ENCODE peak calls at places on chromosomes 5 and 9, in four cellular contexts. P is suprapubic skin, D is K562, H is SK-N-SH. R is an unnamed sample.
A peak's percentile ranks its signal among the peaks of the same experiment; 100 is the strongest.

GRCh38 chr5:137594717-137595116 is 95.6 kb upstream of the SPOCK1 start:
- DNase-seq in P (no peak), D (no peak), H (no peak), R (no peak)

GRCh38 chr9:88998911-88999310 is 7.6 kb downstream of the S1PR3 start:
- DNase-seq in P (peak; percentile 85), D (no peak), H (no peak), R (no peak)

GRCh38 chr5:78647411-78647818 is 1.2 kb downstream of the LHFPL2 start:
- DNase-seq in P (no peak), D (no peak), H (peak; percentile 62), R (no peak)

GRCh38 chr9:21481470-21482057 is 549 bp downstream of the IFNE start:
- DNase-seq in P (no peak), D (no peak), H (no peak), R (no peak)

GRCh38 chr9:113995963-113996362 is 82.1 kb downstream of the AMBP start:
- DNase-seq in P (peak; percentile 45), D (no peak), H (no peak), R (no peak)

GRCh38 chr5:74227081-74227480 is 413.4 kb downstream of the ENC1 start:
- DNase-seq in P (no peak), D (no peak), H (no peak), R (no peak)

GRCh38 chr5:175491223-175491622 is 12.9 kb downstream of the SFXN1 start:
- DNase-seq in P (no peak), D (no peak), H (no peak), R (no peak)

GRCh38 chr5:6714221-6715041 is 1.2 kb downstream of the TENT4A start:
- DNase-seq in P (no peak), D (peak; percentile 64), H (peak; percentile 78), R (no peak)

GRCh38 chr5:145237843-145238242 is 597.3 kb downstream of the PRELID2 start:
- DNase-seq in P (no peak), D (no peak), H (peak; percentile 19), R (peak; percentile 28)

GRCh38 chr5:171705036-171705435 is 80.6 kb upstream of the SMIM23 start:
- DNase-seq in P (peak; percentile 62), D (no peak), H (no peak), R (no peak)

GRCh38 chr5:17737087-17737486 is 102.8 kb downstream of the TAF11L14 start:
- DNase-seq in P (no peak), D (no peak), H (no peak), R (no peak)

GRCh38 chr9:34428325-34428958 is 29.9 kb downstream of the FAM219A start:
- DNase-seq in P (no peak), D (no peak), H (peak; percentile 61), R (no peak)

GRCh38 chr5:15577132-15577531 is 77.2 kb downstream of the FBXL7 start:
- DNase-seq in P (no peak), D (no peak), H (peak; percentile 34), R (no peak)

GRCh38 chr5:50320131-50320749 is 120.8 kb downstream of the EMB start:
- DNase-seq in P (no peak), D (no peak), H (no peak), R (no peak)

GRCh38 chr5:80755634-80756033 is 100.9 kb upstream of the DHFR start:
- DNase-seq in P (no peak), D (no peak), H (no peak), R (no peak)

GRCh38 chr5:126309860-126310259 is 113.3 kb upstream of the GRAMD2B start:
- DNase-seq in P (no peak), D (no peak), H (no peak), R (no peak)

GRCh38 chr5:137186759-137187461 is 312.2 kb downstream of the SPOCK1 start:
- DNase-seq in P (no peak), D (no peak), H (no peak), R (no peak)

GRCh38 chr9:106072421-106072820 is 378.1 kb downstream of the TMEM38B start:
- DNase-seq in P (no peak), D (no peak), H (no peak), R (no peak)

GRCh38 chr5:24538345-24538744 is 106.4 kb downstream of the CDH10 start:
- DNase-seq in P (no peak), D (no peak), H (no peak), R (no peak)

GRCh38 chr5:39639618-39640078 is 214.9 kb upstream of the DAB2 start:
- DNase-seq in P (no peak), D (no peak), H (no peak), R (peak; percentile 58)

GRCh38 chr5:97888439-97888838 is 705.4 kb upstream of the RIOK2 start:
- DNase-seq in P (no peak), D (no peak), H (no peak), R (no peak)

GRCh38 chr5:15610216-15610615 is 110.2 kb downstream of the FBXL7 start:
- DNase-seq in P (no peak), D (no peak), H (no peak), R (no peak)

GRCh38 chr9:129141066-129142041 is 30.1 kb downstream of the PTPA start:
- DNase-seq in P (no peak), D (no peak), H (no peak), R (no peak)

GRCh38 chr9:87113892-87114291 is 166.6 kb upstream of the GAS1 start:
- DNase-seq in P (no peak), D (no peak), H (no peak), R (no peak)

GRCh38 chr5:147174671-147175070 is 60.2 kb upstream of the STK32A start:
- DNase-seq in P (no peak), D (no peak), H (no peak), R (no peak)

GRCh38 chr9:136787690-136788400 is 3.3 kb upstream of the TMEM141 start:
- DNase-seq in P (no peak), D (peak; percentile 64), H (peak; percentile 77), R (peak; percentile 43)

GRCh38 chr9:98809311-98810105 is 2.0 kb downstream of the GALNT12 start:
- DNase-seq in P (no peak), D (no peak), H (no peak), R (no peak)

GRCh38 chr5:68460147-68460760 is 244.7 kb downstream of the PIK3R1 start:
- DNase-seq in P (no peak), D (peak; percentile 44), H (peak; percentile 37), R (peak; percentile 20)

GRCh38 chr5:109454726-109455505 is 45.1 kb upstream of the PJA2 start:
- DNase-seq in P (no peak), D (no peak), H (no peak), R (no peak)

GRCh38 chr5:176693477-176693851 is 46.2 kb downstream of the TSPAN17 start:
- DNase-seq in P (no peak), D (no peak), H (no peak), R (no peak)

GRCh38 chr9:5783982-5784381 is 48.9 kb downstream of the ERMP1 start:
- DNase-seq in P (no peak), D (no peak), H (no peak), R (no peak)

GRCh38 chr5:22928821-22929482 is 75.8 kb upstream of the CDH12 start:
- DNase-seq in P (no peak), D (no peak), H (no peak), R (no peak)

GRCh38 chr5:134206627-134207160 is 19.2 kb downstream of the PPP2CA start:
- DNase-seq in P (no peak), D (no peak), H (no peak), R (no peak)

GRCh38 chr5:134209477-134210240 is 16.2 kb downstream of the PPP2CA start:
- DNase-seq in P (no peak), D (no peak), H (no peak), R (no peak)
- H3K4me1 ChIP-seq in P (peaks cover 20% of the 10 kb centered on the region), D (no peaks in the 10 kb centered on the region), H (peaks cover 3% of the 10 kb centered on the region), R (peaks cover 6% of the 10 kb centered on the region)

DNA sequence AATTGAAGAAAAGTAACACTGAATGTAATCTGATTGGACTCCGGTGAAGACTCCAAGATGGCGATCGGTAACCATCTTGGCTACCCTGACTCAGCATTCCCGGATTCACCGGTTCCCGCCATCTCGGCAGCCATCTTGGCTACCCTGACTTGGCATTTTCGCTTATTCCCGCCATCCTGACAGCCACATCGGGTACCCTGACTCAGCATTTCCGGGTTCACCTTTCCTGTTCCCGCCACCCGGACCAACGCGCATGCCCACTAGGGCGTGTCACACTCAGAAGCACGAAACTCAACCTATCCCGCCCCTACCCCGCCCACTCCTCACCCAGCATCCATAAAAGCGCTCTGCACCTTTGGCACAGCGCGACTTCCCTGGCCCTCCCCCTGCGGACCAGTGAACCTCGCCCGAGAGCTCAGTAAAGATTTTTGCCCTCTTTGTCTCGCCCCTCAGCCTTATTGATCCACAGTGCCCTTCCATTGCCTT is 17.2 kb downstream of the SPTLC1 start:
- DNase-seq in P (peak; percentile 85), D (no peak), H (no peak), R (peak; percentile 87)
- TF ChIP-seq POLR2AphosphoS5 in P (no peak), D (no peak), H (no peak), R (peak; percentile 62)

GRCh38 chr9:131629827-131630205 is 84.5 kb downstream of the PRRT1B start:
- DNase-seq in P (no peak), D (no peak), H (no peak), R (no peak)

GRCh38 chr9:131628821-131629197 is 83.5 kb downstream of the PRRT1B start:
- DNase-seq in P (no peak), D (no peak), H (no peak), R (no peak)

GRCh38 chr9:131631254-131631653 is 85.9 kb downstream of the PRRT1B start:
- DNase-seq in P (no peak), D (no peak), H (no peak), R (no peak)

GRCh38 chr9:131627846-131628820 is 82.8 kb downstream of the PRRT1B start:
- DNase-seq in P (no peak), D (no peak), H (no peak), R (no peak)

DNA sequence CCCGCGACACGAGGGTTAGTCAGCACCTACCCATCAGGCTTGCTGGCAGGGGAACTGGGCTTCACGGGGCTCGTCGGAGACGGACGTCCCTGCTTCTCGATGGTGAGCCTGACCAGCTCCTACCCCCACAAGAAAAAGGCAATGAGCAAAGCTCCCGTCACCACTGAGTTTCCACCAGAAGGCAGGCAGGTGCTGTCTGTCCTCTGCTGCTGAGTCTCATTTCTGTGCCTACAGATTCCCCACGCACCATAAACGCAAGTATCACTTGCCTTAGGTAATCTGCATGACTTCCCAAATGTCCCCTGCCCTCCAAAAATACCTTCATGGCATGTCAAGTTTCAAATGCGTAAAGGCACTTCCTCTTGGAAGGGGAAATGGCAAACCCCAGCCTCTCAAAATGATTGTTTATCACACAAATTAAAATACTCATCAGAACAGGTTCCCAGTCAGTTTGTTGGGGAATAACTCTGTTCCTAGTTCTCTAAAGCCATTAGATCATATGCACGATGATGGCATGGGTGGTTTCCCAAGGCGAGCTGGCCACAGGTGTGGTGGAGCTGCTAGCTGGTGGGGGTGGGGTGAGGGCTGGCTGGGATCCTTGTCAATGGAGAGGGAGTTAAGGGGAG is 85.0 kb downstream of the PRRT1B start:
- DNase-seq in P (no peak), D (no peak), H (no peak), R (no peak)
- H3K4me1 ChIP-seq in P (peaks cover 26% of the 10 kb centered on the region), D (peaks cover 9% of the 10 kb centered on the region), H (peaks cover 16% of the 10 kb centered on the region), R (peaks cover 3% of the 10 kb centered on the region)

DNA sequence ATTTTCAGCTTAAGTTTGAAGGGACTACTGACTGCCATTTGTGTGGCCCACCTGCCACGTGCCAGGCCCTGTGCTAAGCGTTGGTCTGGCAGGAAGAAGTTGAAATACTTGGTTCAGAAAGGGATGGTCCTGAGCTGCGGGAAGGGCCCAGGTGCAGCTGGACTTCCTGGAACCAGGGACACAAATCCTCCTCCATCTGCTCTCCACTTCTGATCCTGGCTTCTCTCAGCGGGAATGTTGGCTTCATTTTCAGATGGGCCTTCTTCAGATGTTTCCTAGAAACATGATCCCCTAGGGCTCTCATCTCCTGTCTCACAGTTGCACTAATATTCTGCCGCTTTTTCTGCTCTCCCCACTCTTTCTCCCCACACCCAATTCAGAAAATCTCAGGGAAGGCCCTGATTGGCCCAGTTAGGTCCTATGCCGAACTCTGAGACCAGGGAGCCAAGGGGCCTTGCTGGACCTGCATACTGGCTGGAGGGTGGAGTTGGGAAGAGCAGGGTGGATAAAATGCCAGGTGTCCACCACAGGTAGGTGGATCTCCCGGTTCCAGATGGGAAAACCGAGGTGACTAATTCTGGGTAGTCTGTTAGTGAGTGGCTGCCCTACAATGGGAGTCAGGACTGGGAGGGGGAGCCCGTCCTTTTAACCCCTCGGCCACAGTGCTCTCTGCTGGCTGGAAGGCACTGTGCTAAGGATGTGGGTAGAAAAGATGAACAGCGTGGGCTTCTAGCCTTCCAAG is 19.4 kb downstream of the PSAT1 start:
- DNase-seq in P (peak; percentile 49), D (no peak), H (no peak), R (no peak)
- TF ChIP-seq POLR2AphosphoS5 in P (no peak), D (no peak), H (no peak), R (no peak)

R was measured in Panc1.